ENCODE peak calls at places on chromosome X, in seven cellular contexts. T, F, R, K, E, P and D are unnamed samples.

GRCh38 chrX:151543706-151544105 is 19.8 kb upstream of the PASD1 start:
- DNase-seq in T (no peak), F (no peak), R (no peak), K (no peak), E (no peak), P (no peak), D (no peak)

GRCh38 chrX:107871136-107871535 is 45.5 kb downstream of the MID2 start:
- DNase-seq in T (no peak), F (no peak), R (no peak), K (no peak), E (no peak), P (no peak), D (no peak)

GRCh38 chrX:53088136-53088974 is 5.6 kb upstream of the KANTR start:
- DNase-seq in T (peak), F (peak), R (no peak), K (peak), E (peak), P (peak), D (peak)

GRCh38 chrX:107168712-107169111 is 37.5 kb downstream of the NUP62CL start:
- DNase-seq in T (no peak), F (no peak), R (no peak), K (no peak), E (no peak), P (no peak), D (no peak)

GRCh38 chrX:2708016-2708415 is 16.9 kb downstream of the CD99 start:
- DNase-seq in T (no peak), F (no peak), R (no peak), K (no peak), E (no peak), P (no peak), D (no peak)

GRCh38 chrX:104750146-104750699 is 184.2 kb downstream of the IL1RAPL2 start:
- DNase-seq in T (no peak), F (no peak), R (no peak), K (no peak), E (no peak), P (no peak), D (no peak)

GRCh38 chrX:270848-271367 is 10.3 kb upstream of the PLCXD1 start:
- DNase-seq in T (no peak), F (no peak), R (no peak), K (peak), E (no peak), P (no peak), D (no peak)

GRCh38 chrX:107826286-107827136 is 845 bp downstream of the MID2 start:
- DNase-seq in T (peak), F (peak), R (no peak), K (peak), E (peak), P (peak), D (peak)

GRCh38 chrX:12946838-12947544 is 27.9 kb upstream of the TMSB4X start:
- DNase-seq in T (peak), F (peak), R (no peak), K (peak), E (peak), P (peak), D (peak)

GRCh38 chrX:73855546-73855945 is 292.5 kb downstream of the CHIC1 start:
- DNase-seq in T (peak), F (no peak), R (no peak), K (peak), E (peak), P (peak), D (peak)

GRCh38 chrX:13194291-13195103 is 125.4 kb downstream of the ATXN3L start:
- DNase-seq in T (no peak), F (peak), R (no peak), K (no peak), E (no peak), P (peak), D (no peak)

GRCh38 chrX:49019050-49019449 is 17.0 kb upstream of the GRIPAP1 start:
- DNase-seq in T (no peak), F (no peak), R (no peak), K (no peak), E (no peak), P (no peak), D (no peak)

GRCh38 chrX:30824275-30824674 is 64.8 kb downstream of the TAB3 start:
- DNase-seq in T (no peak), F (no peak), R (no peak), K (no peak), E (no peak), P (no peak), D (no peak)

GRCh38 chrX:95117556-95117955 is 1443.5 kb downstream of the FAM133A start:
- DNase-seq in T (no peak), F (no peak), R (no peak), K (no peak), E (no peak), P (no peak), D (no peak)

GRCh38 chrX:153521034-153521433 is 3.6 kb downstream of the ATP2B3 start:
- DNase-seq in T (peak), F (peak), R (no peak), K (no peak), E (no peak), P (peak), D (no peak)

GRCh38 chrX:1108451-1109445 is 103.7 kb downstream of the CRLF2 start:
- DNase-seq in T (no peak), F (no peak), R (no peak), K (no peak), E (no peak), P (no peak), D (no peak)

GRCh38 chrX:66638591-66639500 is at the start of gene EDA2R:
- DNase-seq in T (peak), F (no peak), R (peak), K (peak), E (peak), P (no peak), D (no peak)

GRCh38 chrX:31366076-31366475 is 294.2 kb upstream of the FTHL17 start:
- DNase-seq in T (no peak), F (no peak), R (no peak), K (no peak), E (no peak), P (no peak), D (no peak)

GRCh38 chrX:144334577-144334976 is 450.7 kb downstream of the UBE2NL start:
- DNase-seq in T (no peak), F (no peak), R (no peak), K (no peak), E (no peak), P (peak), D (no peak)

GRCh38 chrX:151745651-151746050 is 11.1 kb downstream of the CNGA2 start:
- DNase-seq in T (no peak), F (no peak), R (no peak), K (no peak), E (no peak), P (no peak), D (no peak)

GRCh38 chrX:23901805-23902204 is 5.9 kb downstream of the APOO start:
- DNase-seq in T (peak), F (peak), R (peak), K (no peak), E (peak), P (peak), D (peak)

GRCh38 chrX:129769467-129770154 is 10.1 kb upstream of the SASH3 start:
- DNase-seq in T (no peak), F (no peak), R (no peak), K (no peak), E (no peak), P (no peak), D (no peak)

GRCh38 chrX:44918722-44919121 is 45.7 kb downstream of the KDM6A start:
- DNase-seq in T (no peak), F (no peak), R (no peak), K (no peak), E (no peak), P (no peak), D (no peak)

GRCh38 chrX:56268888-56269287 is 36.7 kb downstream of the KLF8 start:
- DNase-seq in T (no peak), F (no peak), R (no peak), K (no peak), E (no peak), P (no peak), D (no peak)

GRCh38 chrX:7233632-7234406 is 85.9 kb upstream of the PUDP start:
- DNase-seq in T (no peak), F (no peak), R (no peak), K (no peak), E (no peak), P (no peak), D (no peak)

GRCh38 chrX:150544222-150544787 is 24.1 kb upstream of the MTM1 start:
- DNase-seq in T (no peak), F (no peak), R (no peak), K (no peak), E (peak), P (peak), D (no peak)

GRCh38 chrX:96435636-96436035 is 249.0 kb upstream of the DIAPH2 start:
- DNase-seq in T (no peak), F (no peak), R (no peak), K (no peak), E (no peak), P (no peak), D (no peak)

GRCh38 chrX:124208675-124209074 is 123.8 kb upstream of the TEX13D start:
- DNase-seq in T (no peak), F (no peak), R (peak), K (no peak), E (no peak), P (no peak), D (no peak)

GRCh38 chrX:115533485-115533884 is 27.5 kb upstream of the PLS3 start:
- DNase-seq in T (no peak), F (no peak), R (no peak), K (no peak), E (peak), P (no peak), D (no peak)